ENCODE peak calls at places on chromosomes 13 and 19, in four cellular contexts. I, P, O and V are unnamed samples.

GRCh38 chr19:13597625-13598024 is 91.3 kb upstream of the CACNA1A start:
- DNase-seq in I (peak; percentile 54), P (peak; percentile 86), O (peak; percentile 64), V (peak; percentile 89)

GRCh38 chr19:29662604-29663404 is 2.5 kb upstream of the PLEKHF1 start:
- DNase-seq in I (no peak), P (no peak), O (peak; percentile 69), V (no peak)

GRCh38 chr13:18953139-18953930 is 228.3 kb downstream of the TUBA3C start:
- DNase-seq in I (no peak), P (peak; percentile 2), O (no peak), V (no peak)

GRCh38 chr13:76398426-76398825 is 487.8 kb downstream of the KCTD12 start:
- DNase-seq in I (no peak), P (no peak), O (no peak), V (no peak)

GRCh38 chr13:87087741-87088140 is 583.4 kb upstream of the SLITRK5 start:
- DNase-seq in I (no peak), P (no peak), O (no peak), V (no peak)

GRCh38 chr19:1355974-1356865 is 27.5 kb upstream of the NDUFS7 start:
- DNase-seq in I (no peak), P (no peak), O (peak; percentile 40), V (no peak)

GRCh38 chr13:25420161-25420560 is 48.4 kb downstream of the ATP8A2 start:
- DNase-seq in I (no peak), P (no peak), O (peak; percentile 86), V (no peak)

GRCh38 chr19:29680447-29680846 is 15.2 kb downstream of the PLEKHF1 start:
- DNase-seq in I (peak; percentile 88), P (peak; percentile 63), O (no peak), V (peak; percentile 69)

GRCh38 chr19:43316591-43317319 is 36.7 kb upstream of the CD177 start:
- DNase-seq in I (no peak), P (no peak), O (peak; percentile 14), V (no peak)

GRCh38 chr13:32940601-32941000 is 75.6 kb upstream of the KL start:
- DNase-seq in I (no peak), P (no peak), O (peak; percentile 7), V (no peak)

GRCh38 chr13:31887311-31887710 is 144.3 kb upstream of the FRY start:
- DNase-seq in I (no peak), P (no peak), O (no peak), V (no peak)

GRCh38 chr13:26707122-26708006 is 53.2 kb downstream of the GPR12 start:
- DNase-seq in I (peak; percentile 60), P (peak; percentile 52), O (peak; percentile 58), V (peak; percentile 42)

GRCh38 chr19:28737526-28737925 is 475.4 kb downstream of the UQCRFS1 start:
- DNase-seq in I (no peak), P (no peak), O (no peak), V (no peak)

GRCh38 chr13:43492745-43493144 is 294.0 kb downstream of the ENOX1 start:
- DNase-seq in I (no peak), P (no peak), O (no peak), V (no peak)

GRCh38 chr13:113338451-113338850 is 25.5 kb downstream of the GRTP1 start:
- DNase-seq in I (no peak), P (no peak), O (no peak), V (no peak)

GRCh38 chr13:30346159-30346788 is 38.9 kb upstream of the KATNAL1 start:
- DNase-seq in I (peak; percentile 84), P (peak; percentile 41), O (no peak), V (peak; percentile 36)

GRCh38 chr19:49712397-49712859 is 21.5 kb downstream of the CPT1C start:
- DNase-seq in I (no peak), P (no peak), O (no peak), V (no peak)

GRCh38 chr19:13031917-13032623 is 36.8 kb downstream of the NFIX start:
- DNase-seq in I (no peak), P (no peak), O (no peak), V (no peak)

GRCh38 chr19:30681162-30681996 is 309.2 kb downstream of the ZNF536 start:
- DNase-seq in I (no peak), P (no peak), O (no peak), V (no peak)

GRCh38 chr13:89432997-89433396 is 1761.8 kb downstream of the SLITRK5 start:
- DNase-seq in I (no peak), P (no peak), O (no peak), V (no peak)

GRCh38 chr19:15466851-15467733 is 2.7 kb upstream of the RASAL3 start:
- DNase-seq in I (peak; percentile 68), P (no peak), O (no peak), V (peak; percentile 72)

GRCh38 chr13:76879211-76879875 is 6.9 kb downstream of the KCTD12 start:
- DNase-seq in I (peak; percentile 69), P (peak; percentile 53), O (no peak), V (peak; percentile 61)

GRCh38 chr19:33396701-33397535 is 23.4 kb downstream of the CEBPG start:
- DNase-seq in I (no peak), P (no peak), O (no peak), V (no peak)

GRCh38 chr19:46958542-46958941 is 61.1 kb upstream of the NPAS1 start:
- DNase-seq in I (no peak), P (peak; percentile 38), O (no peak), V (no peak)

GRCh38 chr13:27660511-27660910 is 38.8 kb downstream of the POLR1D start:
- DNase-seq in I (no peak), P (no peak), O (peak; percentile 60), V (no peak)

GRCh38 chr13:94433055-94433947 is 46.2 kb downstream of the DCT start:
- DNase-seq in I (no peak), P (peak; percentile 14), O (no peak), V (peak; percentile 13)

GRCh38 chr13:97108535-97108910 is 113.6 kb upstream of the MBNL2 start:
- DNase-seq in I (no peak), P (no peak), O (no peak), V (no peak)

GRCh38 chr13:98411617-98412310 is 165.1 kb downstream of the STK24 start:
- DNase-seq in I (no peak), P (no peak), O (no peak), V (no peak)

GRCh38 chr13:98411013-98411412 is 165.9 kb downstream of the STK24 start:
- DNase-seq in I (no peak), P (no peak), O (no peak), V (no peak)

GRCh38 chr13:98415326-98416070 is 161.4 kb downstream of the STK24 start:
- DNase-seq in I (no peak), P (no peak), O (no peak), V (no peak)

GRCh38 chr13:98416408-98416807 is 160.5 kb downstream of the STK24 start:
- DNase-seq in I (no peak), P (no peak), O (no peak), V (no peak)

DNA sequence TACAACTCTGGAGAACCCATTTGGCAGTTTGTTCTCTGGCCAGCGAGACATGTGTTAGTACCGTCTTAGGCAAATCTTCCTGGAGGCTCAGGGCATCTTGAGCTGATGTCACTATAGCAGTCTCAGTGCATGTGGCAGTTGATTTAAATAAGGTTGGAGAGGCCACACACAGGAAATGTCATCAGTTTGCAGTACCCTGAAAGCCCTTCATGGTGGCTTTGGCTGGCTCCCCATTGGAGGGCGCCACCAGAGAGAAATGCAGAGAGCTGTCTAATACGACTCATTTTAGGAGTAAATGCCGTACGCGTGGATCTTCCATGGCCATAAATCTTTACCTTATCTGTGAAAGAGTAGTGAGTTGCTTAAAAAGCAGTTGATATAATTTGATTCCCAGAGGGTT is 163.1 kb downstream of the STK24 start:
- DNase-seq in I (no peak), P (no peak), O (no peak), V (no peak)
- TF ChIP-seq CTCF in I (no peak), P (no peak), O (no peak), V (no peak)

GRCh38 chr13:52454825-52455676 is at the start of gene CKAP2:
- DNase-seq in I (peak; percentile 93), P (peak; percentile 93), O (peak; percentile 95), V (peak; percentile 96)
- TF ChIP-seq CTCF in I (no peak), P (no peak), O (peak; percentile 14), V (no peak)

GRCh38 chr19:45848922-45849321 is 14.0 kb downstream of the SYMPK start:
- DNase-seq in I (no peak), P (no peak), O (no peak), V (no peak)
- TF ChIP-seq CTCF in I (no peak), P (peak; percentile 19), O (no peak), V (no peak)

GRCh38 chr19:5109560-5109959 is 140.6 kb downstream of the KDM4B start:
- DNase-seq in I (no peak), P (no peak), O (no peak), V (no peak)
- TF ChIP-seq CTCF in I (no peak), P (no peak), O (no peak), V (no peak)